ENCODE peak calls at places on chromosomes 16 and 17, in four cellular contexts. W is endodermal cell, P is AG04449, Z is coronary artery. S is an unnamed sample.

GRCh38 chr17:73820686-73821448 is 176.6 kb upstream of the SDK2 start:
- DNase-seq in W (peak; percentile 90), Z (no peak), P (no peak), S (peak; percentile 32)

GRCh38 chr16:66277311-66278070 is 89.0 kb upstream of the CDH5 start:
- DNase-seq in P (no peak), W (peak; percentile 27), Z (peak; percentile 62), S (no peak)

GRCh38 chr17:31425646-31426045 is 34.2 kb downstream of the RAB11FIP4 start:
- DNase-seq in P (no peak), W (peak; percentile 64), Z (no peak), S (no peak)

GRCh38 chr16:88760424-88761142 is 24.4 kb downstream of the PIEZO1 start:
- DNase-seq in Z (no peak), W (no peak), P (no peak), S (no peak)

GRCh38 chr17:43875476-43876147 is 28.6 kb downstream of the CD300LG start:
- DNase-seq in P (no peak), W (peak; percentile 42), Z (no peak), S (no peak)

GRCh38 chr16:57592591-57593003 is 35.8 kb upstream of the ADGRG1 start:
- DNase-seq in P (no peak), W (no peak), Z (no peak), S (no peak)

GRCh38 chr17:29664743-29665479 is 42.2 kb upstream of the CORO6 start:
- DNase-seq in W (no peak), Z (no peak), P (peak; percentile 16), S (no peak)

GRCh38 chr17:52170963-52171572 is 12.6 kb upstream of the CA10 start:
- DNase-seq in Z (no peak), W (peak; percentile 88), P (no peak), S (no peak)

GRCh38 chr17:4940625-4941021 is 555 bp downstream of the RNF167 start:
- DNase-seq in Z (no peak), W (no peak), P (no peak), S (no peak)

GRCh38 chr17:34269969-34270368 is at the start of gene CCL7:
- DNase-seq in P (no peak), W (no peak), Z (no peak), S (no peak)

GRCh38 chr16:75116911-75117245 is 298 bp upstream of the LDHD start:
- DNase-seq in W (no peak), P (no peak), Z (no peak), S (no peak)

GRCh38 chr16:74951206-74951605 is 33.7 kb downstream of the WDR59 start:
- DNase-seq in Z (no peak), W (peak; percentile 7), P (no peak), S (no peak)

GRCh38 chr16:24580665-24581064 is 41.3 kb downstream of the RBBP6 start:
- DNase-seq in Z (no peak), W (no peak), P (peak; percentile 14), S (peak; percentile 5)

GRCh38 chr17:78019367-78019975 is 61.0 kb downstream of the TNRC6C start:
- DNase-seq in P (no peak), Z (no peak), W (no peak), S (no peak)

GRCh38 chr17:63696381-63696961 is 3.5 kb downstream of the LIMD2 start:
- DNase-seq in Z (no peak), W (peak; percentile 93), P (no peak), S (no peak)

GRCh38 chr17:31830971-31831755 is 27.9 kb downstream of the COPRS start:
- DNase-seq in W (no peak), Z (no peak), P (no peak), S (no peak)

GRCh38 chr16:733382-734207 is 6.7 kb downstream of the HAGHL start:
- DNase-seq in W (peak; percentile 76), P (no peak), Z (no peak), S (no peak)

GRCh38 chr16:50547340-50547865 is 793 bp upstream of the NKD1 start:
- DNase-seq in P (no peak), W (peak; percentile 87), Z (no peak), S (no peak)

GRCh38 chr17:73062726-73063125 is 29.8 kb downstream of the SLC39A11 start:
- DNase-seq in Z (no peak), P (no peak), W (no peak), S (no peak)

GRCh38 chr17:71071837-71072236 is 902.5 kb downstream of the KCNJ2 start:
- DNase-seq in Z (no peak), W (no peak), P (peak; percentile 74), S (peak; percentile 84)

GRCh38 chr17:80951121-80952090 is 40.2 kb upstream of the CHMP6 start:
- DNase-seq in P (no peak), W (no peak), Z (no peak), S (no peak)

GRCh38 chr17:63919311-63919723 is 678 bp upstream of the GH1 start:
- DNase-seq in W (peak; percentile 94), Z (no peak), P (no peak), S (peak; percentile 20)

GRCh38 chr17:55089955-55090573 is 121.5 kb downstream of the STXBP4 start:
- DNase-seq in Z (no peak), W (peak; percentile 59), P (no peak), S (no peak)

GRCh38 chr17:77288115-77288619 is 147.4 kb downstream of the SEC14L1 start:
- DNase-seq in W (peak; percentile 67), Z (no peak), P (no peak), S (no peak)

GRCh38 chr16:17026600-17027242 is 444.0 kb downstream of the XYLT1 start:
- DNase-seq in Z (no peak), W (no peak), P (no peak), S (no peak)

GRCh38 chr17:81245024-81245664 is 6.0 kb downstream of the NDUFAF8 start:
- DNase-seq in W (no peak), P (no peak), Z (no peak), S (no peak)

GRCh38 chr16:57628008-57628781 is at the start of gene ADGRG1:
- DNase-seq in W (peak; percentile 90), P (peak; percentile 71), Z (peak; percentile 84), S (peak; percentile 69)

GRCh38 chr17:1493291-1493980 is 950 bp upstream of the MYO1C start:
- DNase-seq in Z (no peak), P (no peak), W (no peak), S (no peak)

GRCh38 chr17:11880714-11881113 is 116.6 kb downstream of the ZNF18 start:
- DNase-seq in P (no peak), W (no peak), Z (no peak), S (no peak)
- TF ChIP-seq CTCF in P (no peak), W (peak; percentile 56), Z (no peak), S (no peak)

DNA sequence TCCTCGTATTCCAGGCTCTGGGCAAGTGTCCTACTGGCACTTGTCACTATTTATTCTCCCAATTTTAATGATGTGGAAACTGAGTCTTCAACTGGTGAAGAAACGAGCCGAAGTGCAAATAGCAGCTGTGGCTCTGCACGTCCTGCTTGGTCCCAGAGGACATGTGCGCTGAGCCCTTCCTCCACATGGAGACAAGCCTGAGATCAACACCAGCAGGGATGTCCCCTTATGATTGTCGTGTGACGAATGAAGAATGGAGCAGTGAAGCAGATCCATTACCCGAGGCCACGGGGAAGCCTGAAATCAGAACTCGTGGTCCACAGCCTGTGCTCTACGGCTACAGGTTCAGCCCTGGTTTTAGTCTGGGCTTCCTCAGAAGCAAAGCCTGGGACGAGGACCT is 61.0 kb downstream of the FOXL1 start:
- DNase-seq in W (no peak), Z (no peak), P (no peak), S (no peak)
- H3K4me3 ChIP-seq in W (no peak overlapping the region), Z (no peak overlapping the region), P (no peak overlapping the region), S (no peak overlapping the region)

DNA sequence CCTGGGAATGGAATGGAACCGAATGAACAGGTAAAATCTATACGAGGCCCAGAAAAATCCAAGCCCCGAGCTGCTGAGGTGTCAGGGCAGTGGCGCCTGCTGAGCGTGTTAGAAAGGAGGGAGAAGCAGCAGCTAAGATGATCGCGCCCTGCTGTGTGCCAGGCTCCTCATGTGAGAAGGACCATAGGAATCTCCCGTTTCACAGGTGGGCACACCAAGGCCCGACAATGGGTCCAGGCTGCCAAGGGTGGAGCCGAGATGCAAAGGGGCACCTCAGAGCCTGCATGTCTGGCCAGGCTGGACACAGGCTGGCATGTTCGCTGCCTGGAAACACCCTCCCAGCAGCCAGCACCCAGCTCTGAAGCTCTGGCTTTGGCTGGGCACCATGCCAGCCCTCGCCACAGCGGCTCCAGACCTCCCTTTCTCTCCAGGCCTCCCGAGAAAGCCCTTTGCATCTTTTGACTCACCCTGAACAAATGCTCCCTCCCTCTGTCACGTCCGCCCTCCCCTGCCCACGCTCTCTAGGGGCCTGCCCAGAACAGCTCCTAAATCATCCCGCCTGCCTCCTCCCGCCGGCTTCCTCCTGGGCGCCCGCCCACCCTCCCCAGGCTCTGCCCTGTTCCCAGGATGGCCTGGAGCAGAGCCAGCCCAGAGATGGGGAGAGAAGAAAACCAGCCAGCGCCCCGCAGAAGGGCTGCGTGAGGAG is 217.8 kb upstream of the GSE1 start:
- DNase-seq in Z (peak; percentile 93), P (peak; percentile 95), W (no peak), S (peak; percentile 93)
- TF ChIP-seq CTCF in Z (no peak), P (no peak), W (no peak), S (no peak)

GRCh38 chr16:70434489-70435260 is 4.2 kb downstream of the ST3GAL2 start:
- DNase-seq in Z (no peak), P (no peak), W (no peak), S (no peak)

GRCh38 chr16:70430667-70431536 is 8.0 kb downstream of the ST3GAL2 start:
- DNase-seq in P (no peak), W (peak; percentile 79), Z (no peak), S (no peak)

GRCh38 chr16:70432304-70432799 is 6.5 kb downstream of the ST3GAL2 start:
- DNase-seq in W (no peak), Z (no peak), P (no peak), S (no peak)

GRCh38 chr16:70432800-70433455 is 6.0 kb downstream of the ST3GAL2 start:
- DNase-seq in P (no peak), Z (no peak), W (no peak), S (no peak)

GRCh38 chr16:70433456-70434103 is 5.3 kb downstream of the ST3GAL2 start:
- DNase-seq in Z (peak; percentile 83), W (no peak), P (no peak), S (peak; percentile 66)
- H3K4me3 ChIP-seq in Z (peak overlapping the region; percentile 47), W (peak overlapping the region; percentile 38), P (no peak overlapping the region), S (peak overlapping the region; percentile 5)

S was measured in HFF-Myc.